ENCODE peak calls at places on chromosomes 7 and 10, in four cellular contexts. I is ovary, S is right lobe of liver, V is A549. K is an unnamed sample. For H3K9me3 and H3K4me1, the result is how much of the 10 kb centered on the place peaks cover.

GRCh38 chr10:121085386-121085785 is 234.2 kb downstream of the WDR11 start:
- DNase-seq in I (no peak), S (no peak), V (no peak), K (no peak)

GRCh38 chr7:127782550-127783266 is 130.7 kb downstream of the SND1 start:
- DNase-seq in I (no peak), S (no peak), V (no peak), K (no peak)

GRCh38 chr7:16421333-16422099 is at the start of gene CRPPA:
- DNase-seq in I (peak), S (peak), V (no peak), K (peak)

GRCh38 chr7:147523056-147523455 is 1067.5 kb upstream of the C7orf33 start:
- DNase-seq in I (no peak), S (no peak), V (no peak), K (no peak)

GRCh38 chr10:59750155-59750945 is 2.9 kb downstream of the MRLN start:
- DNase-seq in I (no peak), S (no peak), V (no peak), K (no peak)

GRCh38 chr10:133241501-133242205 is 4.0 kb downstream of the VENTX start:
- DNase-seq in I (no peak), S (no peak), V (no peak), K (no peak)

GRCh38 chr10:126618466-126618865 is 52.0 kb downstream of the C10orf90 start:
- DNase-seq in I (no peak), S (no peak), V (no peak), K (no peak)

GRCh38 chr10:15120523-15120922 is 23.4 kb downstream of the RPP38 start:
- DNase-seq in I (no peak), S (no peak), V (no peak), K (no peak)

GRCh38 chr10:1651280-1651975 is 85.9 kb downstream of the ADARB2 start:
- DNase-seq in I (no peak), S (no peak), V (no peak), K (no peak)

GRCh38 chr7:47389923-47390630 is 191.8 kb downstream of the TNS3 start:
- DNase-seq in I (no peak), S (no peak), V (no peak), K (no peak)

GRCh38 chr10:128780379-128780778 is 654.2 kb upstream of the MKI67 start:
- DNase-seq in I (no peak), S (no peak), V (no peak), K (no peak)

GRCh38 chr10:128776617-128777016 is 650.4 kb upstream of the MKI67 start:
- DNase-seq in I (no peak), S (no peak), V (no peak), K (no peak)

GRCh38 chr10:128784444-128784843 is 658.2 kb upstream of the MKI67 start:
- DNase-seq in I (no peak), S (no peak), V (no peak), K (no peak)

GRCh38 chr10:128779457-128779856 is 653.2 kb upstream of the MKI67 start:
- DNase-seq in I (no peak), S (no peak), V (no peak), K (no peak)

GRCh38 chr10:128781636-128782035 is 655.4 kb upstream of the MKI67 start:
- DNase-seq in I (no peak), S (no peak), V (no peak), K (no peak)
- H3K4me3 ChIP-seq in I (no peak), S (no peak), V (no peak), K (no peak)

DNA sequence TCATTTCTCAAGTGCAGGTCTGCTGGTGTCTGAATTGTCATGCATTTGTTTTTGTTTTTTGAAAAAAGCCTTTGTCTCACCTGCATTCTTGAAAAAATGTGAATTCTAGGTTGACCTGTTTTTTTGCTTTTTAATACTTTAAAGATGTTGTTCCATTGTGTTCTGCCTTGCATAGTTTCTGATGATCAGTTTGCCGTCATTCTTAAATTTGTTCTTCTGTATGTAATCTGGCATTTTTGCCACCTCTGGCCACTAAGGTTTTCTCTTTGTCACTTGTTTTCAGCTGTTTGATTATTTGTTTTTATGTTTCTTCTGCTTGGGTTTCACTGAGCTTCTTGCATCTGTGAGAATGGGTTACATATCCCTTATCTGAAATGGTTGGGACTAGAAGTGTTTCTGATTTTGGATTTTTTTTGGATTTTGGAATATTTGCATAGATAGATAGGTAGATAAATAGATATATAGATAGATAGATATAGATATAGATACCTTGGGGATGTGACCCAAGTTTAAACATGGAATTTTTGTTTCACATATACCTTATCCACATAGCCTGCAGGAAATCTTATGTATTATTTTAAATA is 16.5 kb downstream of the MGMT start:
- DNase-seq in I (no peak), S (no peak), V (no peak), K (no peak)
- H3K9me3 ChIP-seq in I (under half), S (under half), V (under half), K (under half)

DNA sequence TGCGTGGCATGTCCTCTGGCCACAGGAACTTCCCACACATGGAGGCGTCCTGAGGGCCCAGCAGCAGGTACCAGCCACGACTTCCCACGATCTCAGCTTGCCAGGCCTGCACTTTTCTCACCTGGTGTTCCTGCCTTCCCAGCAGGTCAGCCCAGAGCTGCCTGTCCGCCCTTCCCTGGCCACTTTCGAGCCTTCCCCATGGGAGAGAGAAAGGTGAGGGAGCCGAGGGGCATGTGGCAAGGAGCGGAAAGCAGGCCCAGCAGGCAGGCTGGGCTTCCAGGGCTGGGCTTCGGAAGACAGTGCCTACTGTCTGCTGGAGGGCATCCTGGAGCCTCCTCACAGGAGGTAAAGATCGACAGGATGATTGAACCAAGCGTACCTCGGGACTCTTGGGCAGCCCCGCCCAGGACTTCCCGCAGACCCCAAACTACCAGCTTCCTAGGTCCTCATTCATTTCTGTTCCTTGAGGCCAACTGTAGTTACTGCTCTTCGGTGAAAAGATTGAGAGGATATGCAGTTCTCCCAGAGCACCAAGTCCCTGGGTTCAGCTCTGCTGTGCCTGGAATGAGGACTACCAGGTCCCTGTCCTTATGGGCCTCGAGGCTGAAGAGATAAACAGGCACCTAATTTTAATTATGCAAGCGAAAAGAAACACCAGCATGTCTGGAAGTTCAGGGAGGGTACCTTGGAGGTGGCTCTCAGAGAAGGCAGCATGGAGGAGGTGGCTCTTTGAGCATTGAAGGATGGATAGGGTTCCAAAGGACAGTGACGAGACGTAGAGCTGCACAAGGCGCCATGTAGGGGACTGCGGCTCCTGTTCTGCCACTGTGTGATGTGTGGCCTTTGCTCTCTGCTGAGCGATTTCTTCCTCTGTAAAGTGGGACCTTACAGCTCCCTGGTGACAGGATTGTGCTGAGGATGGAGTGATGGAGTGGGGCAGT is 87.8 kb downstream of the ZMIZ1 start:
- DNase-seq in I (no peak), S (no peak), V (no peak), K (no peak)
- H3K4me1 ChIP-seq in I (half or more), S (under half), V (half or more), K (under half)

GRCh38 chr7:107147464-107148214 is 21.2 kb upstream of the HBP1 start:
- DNase-seq in I (no peak), S (no peak), V (peak), K (peak)
- H3K4me3 ChIP-seq in I (no peak), S (no peak), V (peak), K (no peak)

GRCh38 chr7:49014870-49015269 is 90.5 kb downstream of the CDC14C start:
- DNase-seq in I (no peak), S (no peak), V (no peak), K (no peak)

DNA sequence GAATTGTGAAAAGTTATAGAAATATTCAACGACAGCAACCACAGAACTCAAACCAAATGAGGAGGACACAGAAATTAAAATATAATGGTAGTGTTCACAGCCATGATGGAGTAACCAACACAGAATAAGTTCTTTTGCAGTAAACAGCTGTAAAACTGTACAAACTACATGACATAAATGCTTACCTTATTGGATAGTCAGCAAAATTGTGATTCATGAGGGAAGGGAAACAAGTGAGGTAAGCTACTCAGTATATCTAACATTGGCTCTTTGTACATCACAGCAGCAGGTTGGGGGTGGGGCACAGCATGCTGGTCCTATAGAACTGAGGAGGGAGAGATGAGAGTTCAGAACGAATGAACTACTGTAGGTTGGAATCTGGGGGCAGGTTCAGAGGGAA is 86.4 kb downstream of the CDC14C start:
- DNase-seq in I (no peak), S (no peak), V (no peak), K (no peak)
- H3K9me3 ChIP-seq in I (under half), S (under half), V (under half), K (under half)